ENCODE peak calls at places on chromosome 10, in ten cellular contexts. One of them, this sample, is unnamed.

GRCh38 chr10:2938869-2939268 is 128.5 kb upstream of the PFKP start:
- DNase-seq in SK-N-SH: no peak
- DNase-seq in stomach: no peak
- DNase-seq in HepG2: peak; percentile 5
- DNase-seq in Panc1: no peak
- DNase-seq in H1: no peak
- DNase-seq in GM12892: no peak
- DNase-seq in upper lobe of left lung: no peak
- DNase-seq in HCT116: no peak
- DNase-seq in GM12878: no peak
- DNase-seq in this sample: no peak

GRCh38 chr10:92897916-92898315 is 49.6 kb downstream of the EXOC6 start:
- DNase-seq in SK-N-SH: no peak
- DNase-seq in stomach: no peak
- DNase-seq in HepG2: no peak
- DNase-seq in Panc1: no peak
- DNase-seq in H1: no peak
- DNase-seq in GM12892: no peak
- DNase-seq in upper lobe of left lung: no peak
- DNase-seq in HCT116: no peak
- DNase-seq in GM12878: no peak
- DNase-seq in this sample: no peak

GRCh38 chr10:97422921-97423420 is 3.0 kb upstream of the PGAM1 start:
- DNase-seq in SK-N-SH: no peak
- DNase-seq in stomach: no peak
- DNase-seq in HepG2: no peak
- DNase-seq in Panc1: no peak
- DNase-seq in H1: no peak
- DNase-seq in GM12892: no peak
- DNase-seq in upper lobe of left lung: no peak
- DNase-seq in HCT116: no peak
- DNase-seq in GM12878: no peak
- DNase-seq in this sample: no peak

GRCh38 chr10:112214335-112214941 is 30.9 kb upstream of the GPAM start:
- DNase-seq in SK-N-SH: peak; percentile 27
- DNase-seq in stomach: no peak
- DNase-seq in HepG2: no peak
- DNase-seq in Panc1: no peak
- DNase-seq in H1: no peak
- DNase-seq in GM12892: no peak
- DNase-seq in upper lobe of left lung: no peak
- DNase-seq in HCT116: no peak
- DNase-seq in GM12878: no peak
- DNase-seq in this sample: no peak

GRCh38 chr10:50336140-50336539 is 84.8 kb upstream of the ASAH2 start:
- DNase-seq in SK-N-SH: no peak
- DNase-seq in stomach: no peak
- DNase-seq in HepG2: no peak
- DNase-seq in Panc1: no peak
- DNase-seq in H1: no peak
- DNase-seq in GM12892: no peak
- DNase-seq in upper lobe of left lung: no peak
- DNase-seq in HCT116: no peak
- DNase-seq in GM12878: no peak
- DNase-seq in this sample: no peak

GRCh38 chr10:127922675-127923366 is 15.9 kb downstream of the PTPRE start:
- DNase-seq in SK-N-SH: peak; percentile 54
- DNase-seq in stomach: peak; percentile 86
- DNase-seq in HepG2: peak; percentile 9
- DNase-seq in Panc1: peak; percentile 4
- DNase-seq in H1: no peak
- DNase-seq in GM12892: no peak
- DNase-seq in upper lobe of left lung: peak; percentile 75
- DNase-seq in HCT116: peak; percentile 83
- DNase-seq in GM12878: no peak
- DNase-seq in this sample: no peak

GRCh38 chr10:91551856-91552255 is 81.0 kb downstream of the PPP1R3C start:
- DNase-seq in SK-N-SH: peak; percentile 55
- DNase-seq in stomach: peak; percentile 38
- DNase-seq in HepG2: peak; percentile 50
- DNase-seq in Panc1: peak; percentile 33
- DNase-seq in H1: peak; percentile 76
- DNase-seq in GM12892: no peak
- DNase-seq in upper lobe of left lung: no peak
- DNase-seq in HCT116: peak; percentile 16
- DNase-seq in GM12878: no peak
- DNase-seq in this sample: no peak

GRCh38 chr10:97321032-97321806 is 2.1 kb downstream of the FRAT1 start:
- DNase-seq in SK-N-SH: no peak
- DNase-seq in stomach: no peak
- DNase-seq in HepG2: no peak
- DNase-seq in Panc1: no peak
- DNase-seq in H1: peak; percentile 67
- DNase-seq in GM12892: no peak
- DNase-seq in upper lobe of left lung: peak; percentile 89
- DNase-seq in HCT116: no peak
- DNase-seq in GM12878: no peak
- DNase-seq in this sample: no peak

GRCh38 chr10:100739516-100740368 is 5.6 kb upstream of the PAX2 start:
- DNase-seq in SK-N-SH: peak; percentile 53
- DNase-seq in stomach: no peak
- DNase-seq in HepG2: peak; percentile 41
- DNase-seq in Panc1: no peak
- DNase-seq in H1: peak; percentile 77
- DNase-seq in GM12892: no peak
- DNase-seq in upper lobe of left lung: no peak
- DNase-seq in HCT116: no peak
- DNase-seq in GM12878: no peak
- DNase-seq in this sample: no peak

GRCh38 chr10:99396471-99396870 is 34.0 kb downstream of the GOT1 start:
- DNase-seq in SK-N-SH: no peak
- DNase-seq in stomach: no peak
- DNase-seq in HepG2: peak; percentile 26
- DNase-seq in Panc1: no peak
- DNase-seq in H1: no peak
- DNase-seq in GM12892: no peak
- DNase-seq in upper lobe of left lung: no peak
- DNase-seq in HCT116: no peak
- DNase-seq in GM12878: no peak
- DNase-seq in this sample: no peak

GRCh38 chr10:22427890-22428571 is 82.7 kb downstream of the SPAG6 start:
- DNase-seq in SK-N-SH: peak; percentile 72
- DNase-seq in stomach: no peak
- DNase-seq in HepG2: no peak
- DNase-seq in Panc1: no peak
- DNase-seq in H1: no peak
- DNase-seq in GM12892: no peak
- DNase-seq in upper lobe of left lung: no peak
- DNase-seq in HCT116: peak; percentile 92
- DNase-seq in GM12878: no peak
- DNase-seq in this sample: no peak

GRCh38 chr10:115030483-115031200 is 62.5 kb upstream of the ATRNL1 start:
- DNase-seq in SK-N-SH: peak; percentile 55
- DNase-seq in stomach: no peak
- DNase-seq in HepG2: no peak
- DNase-seq in Panc1: no peak
- DNase-seq in H1: peak; percentile 41
- DNase-seq in GM12892: no peak
- DNase-seq in upper lobe of left lung: no peak
- DNase-seq in HCT116: no peak
- DNase-seq in GM12878: no peak
- DNase-seq in this sample: no peak
- TF ChIP-seq POLR2AphosphoS5 in SK-N-SH: no peak
- TF ChIP-seq POLR2AphosphoS5 in stomach: no peak
- TF ChIP-seq POLR2AphosphoS5 in HepG2: no peak
- TF ChIP-seq POLR2AphosphoS5 in Panc1: no peak
- TF ChIP-seq POLR2AphosphoS5 in H1: no peak
- TF ChIP-seq POLR2AphosphoS5 in GM12892: no peak
- TF ChIP-seq POLR2AphosphoS5 in upper lobe of left lung: no peak
- TF ChIP-seq POLR2AphosphoS5 in HCT116: no peak
- TF ChIP-seq POLR2AphosphoS5 in GM12878: no peak
- TF ChIP-seq POLR2AphosphoS5 in this sample: no peak

DNA sequence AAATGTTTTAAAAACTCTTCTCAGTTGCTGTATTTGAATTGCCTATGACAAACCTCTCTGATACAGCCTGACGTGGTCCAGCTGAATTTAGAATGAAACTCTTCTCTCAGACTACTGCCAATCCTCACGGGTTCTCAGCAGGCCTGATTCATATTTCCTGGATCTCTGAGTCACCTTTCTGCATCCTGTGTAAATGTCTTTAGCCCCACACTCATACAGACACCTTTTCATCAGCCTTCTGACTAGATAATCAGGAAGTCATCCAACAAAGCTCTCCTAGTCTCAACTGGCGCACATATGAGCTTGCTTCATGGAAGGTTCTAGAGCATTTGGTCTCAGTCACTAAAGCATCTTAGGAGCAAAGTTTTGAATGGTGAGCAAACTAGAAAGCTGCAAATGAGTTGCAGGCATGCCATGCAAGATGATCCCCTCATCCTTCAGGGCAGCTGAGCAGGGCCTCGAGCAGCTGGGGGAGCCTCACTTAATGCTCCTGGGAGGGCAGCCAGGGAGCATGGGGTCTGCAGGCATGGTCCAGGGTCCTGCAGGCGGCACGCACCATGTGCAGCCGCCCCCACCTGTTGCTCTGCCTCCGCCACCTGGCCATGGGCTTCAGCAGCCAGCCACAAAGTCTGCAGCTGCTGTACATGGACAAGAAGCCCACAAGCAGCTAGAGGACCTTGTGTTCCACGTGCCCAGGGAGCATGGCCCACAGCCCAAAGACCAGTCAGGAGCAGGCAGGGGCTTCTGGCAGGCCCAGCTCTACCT is 182.8 kb downstream of the ARHGAP12 start:
- DNase-seq in SK-N-SH: no peak
- DNase-seq in stomach: no peak
- DNase-seq in HepG2: peak; percentile 10
- DNase-seq in Panc1: peak; percentile 81
- DNase-seq in H1: no peak
- DNase-seq in GM12892: no peak
- DNase-seq in upper lobe of left lung: no peak
- DNase-seq in HCT116: peak; percentile 48
- DNase-seq in GM12878: no peak
- DNase-seq in this sample: no peak
- TF ChIP-seq POLR2AphosphoS5 in SK-N-SH: peak; percentile 70
- TF ChIP-seq POLR2AphosphoS5 in stomach: no peak
- TF ChIP-seq POLR2AphosphoS5 in HepG2: no peak
- TF ChIP-seq POLR2AphosphoS5 in Panc1: no peak
- TF ChIP-seq POLR2AphosphoS5 in H1: no peak
- TF ChIP-seq POLR2AphosphoS5 in GM12892: no peak
- TF ChIP-seq POLR2AphosphoS5 in upper lobe of left lung: no peak
- TF ChIP-seq POLR2AphosphoS5 in HCT116: no peak
- TF ChIP-seq POLR2AphosphoS5 in GM12878: no peak
- TF ChIP-seq POLR2AphosphoS5 in this sample: no peak

GRCh38 chr10:131692686-131693334 is 208.0 kb upstream of the PPP2R2D start:
- DNase-seq in SK-N-SH: no peak
- DNase-seq in stomach: no peak
- DNase-seq in HepG2: no peak
- DNase-seq in Panc1: no peak
- DNase-seq in H1: no peak
- DNase-seq in GM12892: no peak
- DNase-seq in upper lobe of left lung: no peak
- DNase-seq in HCT116: no peak
- DNase-seq in GM12878: no peak
- DNase-seq in this sample: no peak
- TF ChIP-seq POLR2AphosphoS5 in SK-N-SH: no peak
- TF ChIP-seq POLR2AphosphoS5 in stomach: no peak
- TF ChIP-seq POLR2AphosphoS5 in HepG2: no peak
- TF ChIP-seq POLR2AphosphoS5 in Panc1: no peak
- TF ChIP-seq POLR2AphosphoS5 in H1: no peak
- TF ChIP-seq POLR2AphosphoS5 in GM12892: no peak
- TF ChIP-seq POLR2AphosphoS5 in upper lobe of left lung: no peak
- TF ChIP-seq POLR2AphosphoS5 in HCT116: no peak
- TF ChIP-seq POLR2AphosphoS5 in GM12878: no peak
- TF ChIP-seq POLR2AphosphoS5 in this sample: no peak

GRCh38 chr10:77844713-77845454 is 81.7 kb downstream of the DLG5 start:
- DNase-seq in SK-N-SH: no peak
- DNase-seq in stomach: no peak
- DNase-seq in HepG2: no peak
- DNase-seq in Panc1: no peak
- DNase-seq in H1: no peak
- DNase-seq in GM12892: no peak
- DNase-seq in upper lobe of left lung: no peak
- DNase-seq in HCT116: peak; percentile 38
- DNase-seq in GM12878: no peak
- DNase-seq in this sample: no peak
- TF ChIP-seq POLR2AphosphoS5 in SK-N-SH: no peak
- TF ChIP-seq POLR2AphosphoS5 in stomach: no peak
- TF ChIP-seq POLR2AphosphoS5 in HepG2: no peak
- TF ChIP-seq POLR2AphosphoS5 in Panc1: no peak
- TF ChIP-seq POLR2AphosphoS5 in H1: no peak
- TF ChIP-seq POLR2AphosphoS5 in GM12892: no peak
- TF ChIP-seq POLR2AphosphoS5 in upper lobe of left lung: no peak
- TF ChIP-seq POLR2AphosphoS5 in HCT116: peak; percentile 30
- TF ChIP-seq POLR2AphosphoS5 in GM12878: no peak
- TF ChIP-seq POLR2AphosphoS5 in this sample: no peak

DNA sequence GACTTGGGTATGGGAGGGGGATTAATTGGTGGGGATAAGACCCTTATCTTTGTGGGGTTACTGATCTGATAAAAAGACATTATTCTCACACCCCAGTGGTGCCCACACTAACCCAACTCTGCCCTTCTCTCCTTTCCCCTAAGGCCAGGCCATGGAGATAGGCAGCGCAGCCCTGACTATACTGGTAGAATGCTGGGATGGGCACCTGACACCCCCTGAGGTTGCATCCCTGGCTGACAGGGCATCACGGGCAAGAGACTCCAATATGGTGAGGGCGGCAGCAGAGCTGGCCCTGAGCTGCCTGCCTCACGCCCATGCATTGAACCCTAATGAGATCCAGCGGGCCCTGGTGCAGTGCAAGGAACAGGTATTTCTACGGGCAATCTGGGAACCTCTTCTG is 12.7 kb downstream of the ZSWIM8 start:
- DNase-seq in SK-N-SH: no peak
- DNase-seq in stomach: no peak
- DNase-seq in HepG2: no peak
- DNase-seq in Panc1: no peak
- DNase-seq in H1: no peak
- DNase-seq in GM12892: no peak
- DNase-seq in upper lobe of left lung: no peak
- DNase-seq in HCT116: no peak
- DNase-seq in GM12878: no peak
- DNase-seq in this sample: no peak
- TF ChIP-seq POLR2AphosphoS5 in SK-N-SH: no peak
- TF ChIP-seq POLR2AphosphoS5 in stomach: no peak
- TF ChIP-seq POLR2AphosphoS5 in HepG2: no peak
- TF ChIP-seq POLR2AphosphoS5 in Panc1: no peak
- TF ChIP-seq POLR2AphosphoS5 in H1: no peak
- TF ChIP-seq POLR2AphosphoS5 in GM12892: no peak
- TF ChIP-seq POLR2AphosphoS5 in upper lobe of left lung: no peak
- TF ChIP-seq POLR2AphosphoS5 in HCT116: no peak
- TF ChIP-seq POLR2AphosphoS5 in GM12878: no peak
- TF ChIP-seq POLR2AphosphoS5 in this sample: no peak

This sample was measured in GM12891.